ENCODE peak calls at places on chromosomes 2 and 18, in four cellular contexts. One of them, this sample, is unnamed.

GRCh38 chr18:74745658-74746403 is 148.2 kb downstream of the ZNF407 start:
- DNase-seq in dorsolateral prefrontal cortex: no peak
- DNase-seq in EH: peak
- DNase-seq in NCI-H187: no peak
- DNase-seq in this sample: no peak

GRCh38 chr18:6022089-6022444 is 126.7 kb upstream of the TMEM200C start:
- DNase-seq in dorsolateral prefrontal cortex: no peak
- DNase-seq in EH: peak
- DNase-seq in NCI-H187: no peak
- DNase-seq in this sample: no peak

GRCh38 chr2:99488999-99489757 is 639 bp downstream of the REV1 start:
- DNase-seq in dorsolateral prefrontal cortex: peak
- DNase-seq in EH: peak
- DNase-seq in NCI-H187: no peak
- DNase-seq in this sample: peak

GRCh38 chr2:3461781-3462492 is 57.4 kb downstream of the ADI1 start:
- DNase-seq in dorsolateral prefrontal cortex: peak
- DNase-seq in EH: peak
- DNase-seq in NCI-H187: no peak
- DNase-seq in this sample: no peak

GRCh38 chr2:160687629-160688028 is 194.0 kb upstream of the RBMS1 start:
- DNase-seq in dorsolateral prefrontal cortex: no peak
- DNase-seq in EH: no peak
- DNase-seq in NCI-H187: no peak
- DNase-seq in this sample: no peak

GRCh38 chr18:58239879-58240278 is 195.9 kb downstream of the NEDD4L start:
- DNase-seq in dorsolateral prefrontal cortex: no peak
- DNase-seq in EH: peak
- DNase-seq in NCI-H187: no peak
- DNase-seq in this sample: no peak

GRCh38 chr2:169862816-169863215 is 35.6 kb downstream of the UBR3 start:
- DNase-seq in dorsolateral prefrontal cortex: no peak
- DNase-seq in EH: no peak
- DNase-seq in NCI-H187: no peak
- DNase-seq in this sample: no peak

GRCh38 chr18:63022429-63023022 is 297.0 kb downstream of the BCL2 start:
- DNase-seq in dorsolateral prefrontal cortex: no peak
- DNase-seq in EH: no peak
- DNase-seq in NCI-H187: no peak
- DNase-seq in this sample: no peak

GRCh38 chr2:164840930-164841718 is 499 bp downstream of the COBLL1 start:
- DNase-seq in dorsolateral prefrontal cortex: no peak
- DNase-seq in EH: peak
- DNase-seq in NCI-H187: peak
- DNase-seq in this sample: no peak

GRCh38 chr2:48230834-48231233 is 299.1 kb upstream of the STON1 start:
- DNase-seq in dorsolateral prefrontal cortex: no peak
- DNase-seq in EH: no peak
- DNase-seq in NCI-H187: no peak
- DNase-seq in this sample: no peak

GRCh38 chr18:62894681-62895390 is 179.5 kb downstream of the PHLPP1 start:
- DNase-seq in dorsolateral prefrontal cortex: no peak
- DNase-seq in EH: no peak
- DNase-seq in NCI-H187: no peak
- DNase-seq in this sample: no peak

GRCh38 chr2:55175254-55176093 is 56.6 kb downstream of the CLHC1 start:
- DNase-seq in dorsolateral prefrontal cortex: no peak
- DNase-seq in EH: peak
- DNase-seq in NCI-H187: no peak
- DNase-seq in this sample: no peak

GRCh38 chr2:26344581-26345283 is 1.2 kb upstream of the SELENOI start:
- DNase-seq in dorsolateral prefrontal cortex: no peak
- DNase-seq in EH: peak
- DNase-seq in NCI-H187: no peak
- DNase-seq in this sample: no peak

GRCh38 chr18:23963443-23964185 is 50.9 kb upstream of the TTC39C start:
- DNase-seq in dorsolateral prefrontal cortex: no peak
- DNase-seq in EH: no peak
- DNase-seq in NCI-H187: no peak
- DNase-seq in this sample: no peak

GRCh38 chr18:51193621-51194287 is 3.7 kb downstream of the MEX3C start:
- DNase-seq in dorsolateral prefrontal cortex: no peak
- DNase-seq in EH: peak
- DNase-seq in NCI-H187: no peak
- DNase-seq in this sample: no peak

GRCh38 chr2:96359310-96359709 is 23.7 kb downstream of the NCAPH start:
- DNase-seq in dorsolateral prefrontal cortex: peak
- DNase-seq in EH: peak
- DNase-seq in NCI-H187: no peak
- DNase-seq in this sample: peak

GRCh38 chr2:10185046-10185445 is 62.5 kb downstream of the RRM2 start:
- DNase-seq in dorsolateral prefrontal cortex: no peak
- DNase-seq in EH: no peak
- DNase-seq in NCI-H187: no peak
- DNase-seq in this sample: no peak

GRCh38 chr18:77448046-77448445 is 198.4 kb downstream of the GALR1 start:
- DNase-seq in dorsolateral prefrontal cortex: no peak
- DNase-seq in EH: no peak
- DNase-seq in NCI-H187: no peak
- DNase-seq in this sample: no peak

GRCh38 chr2:96555146-96555610 is 18.6 kb downstream of the ARID5A start:
- DNase-seq in dorsolateral prefrontal cortex: no peak
- DNase-seq in EH: no peak
- DNase-seq in NCI-H187: no peak
- DNase-seq in this sample: no peak

This sample was measured in C1 segment of cervical spinal cord.